ENCODE peak calls at places on chromosomes 16 and 17, in nine cellular contexts. One of them, this sample, is unnamed.

GRCh38 chr16:3945751-3946603 is 65.5 kb upstream of the CREBBP start:
- DNase-seq in Daoy: peak; percentile 94
- DNase-seq in endothelial cell: no peak
- DNase-seq in activated CD8-positive, alpha-beta memory T cell treated with anti-CD3 and anti-CD28 coated beads, Interleukin-2, amount 50 U/mL, for 4 hours: no peak
- DNase-seq in frontal cortex: no peak
- DNase-seq in stimulated activated CD4-positive, alpha-beta T cell treated with anti-CD3 and anti-CD28 coated beads, Interleukin-2, amount 100 ng/mL, for 48 hours: no peak
- DNase-seq in HEK293T: no peak
- DNase-seq in HFFc6: peak; percentile 97
- DNase-seq in stimulated activated CD8-positive, alpha-beta memory T cell treated with anti-CD3 and anti-CD28 coated beads, Interleukin-4, amount 100 ng/mL, for 24 hours: no peak
- DNase-seq in this sample: no peak

GRCh38 chr16:28610595-28611270 is 889 bp upstream of the SULT1A1 start:
- DNase-seq in Daoy: no peak
- DNase-seq in endothelial cell: no peak
- DNase-seq in activated CD8-positive, alpha-beta memory T cell treated with anti-CD3 and anti-CD28 coated beads, Interleukin-2, amount 50 U/mL, for 4 hours: no peak
- DNase-seq in frontal cortex: no peak
- DNase-seq in stimulated activated CD4-positive, alpha-beta T cell treated with anti-CD3 and anti-CD28 coated beads, Interleukin-2, amount 100 ng/mL, for 48 hours: no peak
- DNase-seq in HEK293T: no peak
- DNase-seq in HFFc6: no peak
- DNase-seq in stimulated activated CD8-positive, alpha-beta memory T cell treated with anti-CD3 and anti-CD28 coated beads, Interleukin-4, amount 100 ng/mL, for 24 hours: no peak
- DNase-seq in this sample: no peak

GRCh38 chr17:41393294-41393693 is 4.1 kb downstream of the KRT31 start:
- DNase-seq in Daoy: no peak
- DNase-seq in endothelial cell: no peak
- DNase-seq in activated CD8-positive, alpha-beta memory T cell treated with anti-CD3 and anti-CD28 coated beads, Interleukin-2, amount 50 U/mL, for 4 hours: no peak
- DNase-seq in frontal cortex: no peak
- DNase-seq in stimulated activated CD4-positive, alpha-beta T cell treated with anti-CD3 and anti-CD28 coated beads, Interleukin-2, amount 100 ng/mL, for 48 hours: no peak
- DNase-seq in HEK293T: no peak
- DNase-seq in HFFc6: no peak
- DNase-seq in stimulated activated CD8-positive, alpha-beta memory T cell treated with anti-CD3 and anti-CD28 coated beads, Interleukin-4, amount 100 ng/mL, for 24 hours: no peak
- DNase-seq in this sample: no peak

GRCh38 chr16:23572394-23572793 is 14.9 kb downstream of the UBFD1 start:
- DNase-seq in Daoy: no peak
- DNase-seq in endothelial cell: no peak
- DNase-seq in activated CD8-positive, alpha-beta memory T cell treated with anti-CD3 and anti-CD28 coated beads, Interleukin-2, amount 50 U/mL, for 4 hours: no peak
- DNase-seq in frontal cortex: no peak
- DNase-seq in stimulated activated CD4-positive, alpha-beta T cell treated with anti-CD3 and anti-CD28 coated beads, Interleukin-2, amount 100 ng/mL, for 48 hours: no peak
- DNase-seq in HEK293T: no peak
- DNase-seq in HFFc6: no peak
- DNase-seq in stimulated activated CD8-positive, alpha-beta memory T cell treated with anti-CD3 and anti-CD28 coated beads, Interleukin-4, amount 100 ng/mL, for 24 hours: no peak
- DNase-seq in this sample: no peak

GRCh38 chr17:52233632-52234031 is 75.1 kb upstream of the CA10 start:
- DNase-seq in Daoy: no peak
- DNase-seq in endothelial cell: no peak
- DNase-seq in activated CD8-positive, alpha-beta memory T cell treated with anti-CD3 and anti-CD28 coated beads, Interleukin-2, amount 50 U/mL, for 4 hours: no peak
- DNase-seq in frontal cortex: no peak
- DNase-seq in stimulated activated CD4-positive, alpha-beta T cell treated with anti-CD3 and anti-CD28 coated beads, Interleukin-2, amount 100 ng/mL, for 48 hours: no peak
- DNase-seq in HEK293T: no peak
- DNase-seq in HFFc6: no peak
- DNase-seq in stimulated activated CD8-positive, alpha-beta memory T cell treated with anti-CD3 and anti-CD28 coated beads, Interleukin-4, amount 100 ng/mL, for 24 hours: no peak
- DNase-seq in this sample: no peak

GRCh38 chr17:11996722-11997146 is 541 bp downstream of the ZNF18 start:
- DNase-seq in Daoy: no peak
- DNase-seq in endothelial cell: no peak
- DNase-seq in activated CD8-positive, alpha-beta memory T cell treated with anti-CD3 and anti-CD28 coated beads, Interleukin-2, amount 50 U/mL, for 4 hours: peak; percentile 54
- DNase-seq in frontal cortex: no peak
- DNase-seq in stimulated activated CD4-positive, alpha-beta T cell treated with anti-CD3 and anti-CD28 coated beads, Interleukin-2, amount 100 ng/mL, for 48 hours: peak; percentile 34
- DNase-seq in HEK293T: peak; percentile 31
- DNase-seq in HFFc6: peak; percentile 48
- DNase-seq in stimulated activated CD8-positive, alpha-beta memory T cell treated with anti-CD3 and anti-CD28 coated beads, Interleukin-4, amount 100 ng/mL, for 24 hours: no peak
- DNase-seq in this sample: peak; percentile 26

GRCh38 chr16:29307598-29308507 is 98.7 kb downstream of the NPIPB11 start:
- DNase-seq in Daoy: peak; percentile 76
- DNase-seq in endothelial cell: no peak
- DNase-seq in activated CD8-positive, alpha-beta memory T cell treated with anti-CD3 and anti-CD28 coated beads, Interleukin-2, amount 50 U/mL, for 4 hours: no peak
- DNase-seq in frontal cortex: no peak
- DNase-seq in stimulated activated CD4-positive, alpha-beta T cell treated with anti-CD3 and anti-CD28 coated beads, Interleukin-2, amount 100 ng/mL, for 48 hours: no peak
- DNase-seq in HEK293T: no peak
- DNase-seq in HFFc6: peak; percentile 17
- DNase-seq in stimulated activated CD8-positive, alpha-beta memory T cell treated with anti-CD3 and anti-CD28 coated beads, Interleukin-4, amount 100 ng/mL, for 24 hours: no peak
- DNase-seq in this sample: no peak

GRCh38 chr17:43467981-43468541 is 15.7 kb upstream of the DHX8 start:
- DNase-seq in Daoy: peak; percentile 69
- DNase-seq in endothelial cell: no peak
- DNase-seq in activated CD8-positive, alpha-beta memory T cell treated with anti-CD3 and anti-CD28 coated beads, Interleukin-2, amount 50 U/mL, for 4 hours: no peak
- DNase-seq in frontal cortex: no peak
- DNase-seq in stimulated activated CD4-positive, alpha-beta T cell treated with anti-CD3 and anti-CD28 coated beads, Interleukin-2, amount 100 ng/mL, for 48 hours: no peak
- DNase-seq in HEK293T: no peak
- DNase-seq in HFFc6: peak; percentile 96
- DNase-seq in stimulated activated CD8-positive, alpha-beta memory T cell treated with anti-CD3 and anti-CD28 coated beads, Interleukin-4, amount 100 ng/mL, for 24 hours: no peak
- DNase-seq in this sample: no peak

GRCh38 chr17:43949777-43950176 is 4.0 kb downstream of the PYY start:
- DNase-seq in Daoy: no peak
- DNase-seq in endothelial cell: no peak
- DNase-seq in activated CD8-positive, alpha-beta memory T cell treated with anti-CD3 and anti-CD28 coated beads, Interleukin-2, amount 50 U/mL, for 4 hours: no peak
- DNase-seq in frontal cortex: no peak
- DNase-seq in stimulated activated CD4-positive, alpha-beta T cell treated with anti-CD3 and anti-CD28 coated beads, Interleukin-2, amount 100 ng/mL, for 48 hours: no peak
- DNase-seq in HEK293T: no peak
- DNase-seq in HFFc6: no peak
- DNase-seq in stimulated activated CD8-positive, alpha-beta memory T cell treated with anti-CD3 and anti-CD28 coated beads, Interleukin-4, amount 100 ng/mL, for 24 hours: no peak
- DNase-seq in this sample: no peak

GRCh38 chr16:9115277-9115676 is 23.8 kb downstream of the HAPSTR1 start:
- DNase-seq in Daoy: no peak
- DNase-seq in endothelial cell: no peak
- DNase-seq in activated CD8-positive, alpha-beta memory T cell treated with anti-CD3 and anti-CD28 coated beads, Interleukin-2, amount 50 U/mL, for 4 hours: no peak
- DNase-seq in frontal cortex: no peak
- DNase-seq in stimulated activated CD4-positive, alpha-beta T cell treated with anti-CD3 and anti-CD28 coated beads, Interleukin-2, amount 100 ng/mL, for 48 hours: no peak
- DNase-seq in HEK293T: no peak
- DNase-seq in HFFc6: no peak
- DNase-seq in stimulated activated CD8-positive, alpha-beta memory T cell treated with anti-CD3 and anti-CD28 coated beads, Interleukin-4, amount 100 ng/mL, for 24 hours: no peak
- DNase-seq in this sample: no peak

GRCh38 chr16:65769776-65770438 is 596.6 kb upstream of the CDH5 start:
- DNase-seq in Daoy: peak; percentile 30
- DNase-seq in endothelial cell: peak; percentile 4
- DNase-seq in activated CD8-positive, alpha-beta memory T cell treated with anti-CD3 and anti-CD28 coated beads, Interleukin-2, amount 50 U/mL, for 4 hours: no peak
- DNase-seq in frontal cortex: no peak
- DNase-seq in stimulated activated CD4-positive, alpha-beta T cell treated with anti-CD3 and anti-CD28 coated beads, Interleukin-2, amount 100 ng/mL, for 48 hours: no peak
- DNase-seq in HEK293T: no peak
- DNase-seq in HFFc6: no peak
- DNase-seq in stimulated activated CD8-positive, alpha-beta memory T cell treated with anti-CD3 and anti-CD28 coated beads, Interleukin-4, amount 100 ng/mL, for 24 hours: no peak
- DNase-seq in this sample: no peak

GRCh38 chr17:64532409-64532808 is 25.6 kb downstream of the CEP95 start:
- DNase-seq in Daoy: no peak
- DNase-seq in endothelial cell: no peak
- DNase-seq in activated CD8-positive, alpha-beta memory T cell treated with anti-CD3 and anti-CD28 coated beads, Interleukin-2, amount 50 U/mL, for 4 hours: no peak
- DNase-seq in frontal cortex: no peak
- DNase-seq in stimulated activated CD4-positive, alpha-beta T cell treated with anti-CD3 and anti-CD28 coated beads, Interleukin-2, amount 100 ng/mL, for 48 hours: no peak
- DNase-seq in HEK293T: no peak
- DNase-seq in HFFc6: no peak
- DNase-seq in stimulated activated CD8-positive, alpha-beta memory T cell treated with anti-CD3 and anti-CD28 coated beads, Interleukin-4, amount 100 ng/mL, for 24 hours: no peak
- DNase-seq in this sample: no peak

GRCh38 chr17:76219670-76220383 is 20.5 kb downstream of the RNF157 start:
- DNase-seq in Daoy: no peak
- DNase-seq in endothelial cell: peak; percentile 28
- DNase-seq in activated CD8-positive, alpha-beta memory T cell treated with anti-CD3 and anti-CD28 coated beads, Interleukin-2, amount 50 U/mL, for 4 hours: no peak
- DNase-seq in frontal cortex: no peak
- DNase-seq in stimulated activated CD4-positive, alpha-beta T cell treated with anti-CD3 and anti-CD28 coated beads, Interleukin-2, amount 100 ng/mL, for 48 hours: no peak
- DNase-seq in HEK293T: no peak
- DNase-seq in HFFc6: no peak
- DNase-seq in stimulated activated CD8-positive, alpha-beta memory T cell treated with anti-CD3 and anti-CD28 coated beads, Interleukin-4, amount 100 ng/mL, for 24 hours: no peak
- DNase-seq in this sample: no peak

GRCh38 chr17:81031571-81032550 is 3.1 kb upstream of the BAIAP2 start:
- DNase-seq in Daoy: no peak
- DNase-seq in endothelial cell: no peak
- DNase-seq in activated CD8-positive, alpha-beta memory T cell treated with anti-CD3 and anti-CD28 coated beads, Interleukin-2, amount 50 U/mL, for 4 hours: no peak
- DNase-seq in frontal cortex: no peak
- DNase-seq in stimulated activated CD4-positive, alpha-beta T cell treated with anti-CD3 and anti-CD28 coated beads, Interleukin-2, amount 100 ng/mL, for 48 hours: no peak
- DNase-seq in HEK293T: no peak
- DNase-seq in HFFc6: no peak
- DNase-seq in stimulated activated CD8-positive, alpha-beta memory T cell treated with anti-CD3 and anti-CD28 coated beads, Interleukin-4, amount 100 ng/mL, for 24 hours: no peak
- DNase-seq in this sample: no peak

GRCh38 chr17:63431939-63432804 is 13.9 kb downstream of the CYB561 start:
- DNase-seq in Daoy: peak; percentile 74
- DNase-seq in endothelial cell: no peak
- DNase-seq in activated CD8-positive, alpha-beta memory T cell treated with anti-CD3 and anti-CD28 coated beads, Interleukin-2, amount 50 U/mL, for 4 hours: no peak
- DNase-seq in frontal cortex: no peak
- DNase-seq in stimulated activated CD4-positive, alpha-beta T cell treated with anti-CD3 and anti-CD28 coated beads, Interleukin-2, amount 100 ng/mL, for 48 hours: no peak
- DNase-seq in HEK293T: peak; percentile 48
- DNase-seq in HFFc6: peak; percentile 69
- DNase-seq in stimulated activated CD8-positive, alpha-beta memory T cell treated with anti-CD3 and anti-CD28 coated beads, Interleukin-4, amount 100 ng/mL, for 24 hours: no peak
- DNase-seq in this sample: no peak

GRCh38 chr16:88383401-88384221 is 852 bp downstream of the ZNF469 start:
- DNase-seq in Daoy: peak; percentile 58
- DNase-seq in endothelial cell: no peak
- DNase-seq in activated CD8-positive, alpha-beta memory T cell treated with anti-CD3 and anti-CD28 coated beads, Interleukin-2, amount 50 U/mL, for 4 hours: no peak
- DNase-seq in frontal cortex: peak; percentile 68
- DNase-seq in stimulated activated CD4-positive, alpha-beta T cell treated with anti-CD3 and anti-CD28 coated beads, Interleukin-2, amount 100 ng/mL, for 48 hours: no peak
- DNase-seq in HEK293T: peak; percentile 47
- DNase-seq in HFFc6: peak; percentile 33
- DNase-seq in stimulated activated CD8-positive, alpha-beta memory T cell treated with anti-CD3 and anti-CD28 coated beads, Interleukin-4, amount 100 ng/mL, for 24 hours: no peak
- DNase-seq in this sample: no peak

GRCh38 chr17:34598161-34598776 is 18.9 kb downstream of the TMEM132E start:
- DNase-seq in Daoy: no peak
- DNase-seq in endothelial cell: no peak
- DNase-seq in activated CD8-positive, alpha-beta memory T cell treated with anti-CD3 and anti-CD28 coated beads, Interleukin-2, amount 50 U/mL, for 4 hours: no peak
- DNase-seq in frontal cortex: peak; percentile 46
- DNase-seq in stimulated activated CD4-positive, alpha-beta T cell treated with anti-CD3 and anti-CD28 coated beads, Interleukin-2, amount 100 ng/mL, for 48 hours: no peak
- DNase-seq in HEK293T: no peak
- DNase-seq in HFFc6: no peak
- DNase-seq in stimulated activated CD8-positive, alpha-beta memory T cell treated with anti-CD3 and anti-CD28 coated beads, Interleukin-4, amount 100 ng/mL, for 24 hours: no peak
- DNase-seq in this sample: no peak

GRCh38 chr17:1941241-1942065 is 83.7 kb downstream of the RTN4RL1 start:
- DNase-seq in Daoy: no peak
- DNase-seq in endothelial cell: no peak
- DNase-seq in activated CD8-positive, alpha-beta memory T cell treated with anti-CD3 and anti-CD28 coated beads, Interleukin-2, amount 50 U/mL, for 4 hours: no peak
- DNase-seq in frontal cortex: no peak
- DNase-seq in stimulated activated CD4-positive, alpha-beta T cell treated with anti-CD3 and anti-CD28 coated beads, Interleukin-2, amount 100 ng/mL, for 48 hours: no peak
- DNase-seq in HEK293T: no peak
- DNase-seq in HFFc6: no peak
- DNase-seq in stimulated activated CD8-positive, alpha-beta memory T cell treated with anti-CD3 and anti-CD28 coated beads, Interleukin-4, amount 100 ng/mL, for 24 hours: no peak
- DNase-seq in this sample: no peak

GRCh38 chr16:50642349-50642748 is 38.8 kb downstream of the SNX20 start:
- DNase-seq in Daoy: no peak
- DNase-seq in endothelial cell: no peak
- DNase-seq in activated CD8-positive, alpha-beta memory T cell treated with anti-CD3 and anti-CD28 coated beads, Interleukin-2, amount 50 U/mL, for 4 hours: no peak
- DNase-seq in frontal cortex: no peak
- DNase-seq in stimulated activated CD4-positive, alpha-beta T cell treated with anti-CD3 and anti-CD28 coated beads, Interleukin-2, amount 100 ng/mL, for 48 hours: no peak
- DNase-seq in HEK293T: no peak
- DNase-seq in HFFc6: no peak
- DNase-seq in stimulated activated CD8-positive, alpha-beta memory T cell treated with anti-CD3 and anti-CD28 coated beads, Interleukin-4, amount 100 ng/mL, for 24 hours: no peak
- DNase-seq in this sample: no peak